ENCODE peak calls at places on chromosomes 1 and 21, in four cellular contexts. K is progenitor cell of endocrine pancreas, T is mesenteric fat pad, X is AG04450. D is an unnamed sample.
A peak's percentile ranks its signal among the peaks of the same experiment; 100 is the strongest.

GRCh38 chr1:52306227-52307006 is 59.6 kb downstream of the CC2D1B start:
- DNase-seq in T (no peak), X (no peak), K (no peak), D (no peak)

GRCh38 chr1:201982082-201982922 is at the start of gene RNPEP:
- DNase-seq in X (no peak), T (peak; percentile 93), K (peak; percentile 75), D (peak; percentile 75)

GRCh38 chr1:6373961-6374720 is 19.4 kb downstream of the ACOT7 start:
- DNase-seq in T (no peak), X (no peak), K (no peak), D (no peak)

GRCh38 chr1:52904590-52905375 is 16.8 kb downstream of the ECHDC2 start:
- DNase-seq in X (no peak), K (no peak), T (no peak), D (peak; percentile 33)

GRCh38 chr1:21758614-21759013 is 24.3 kb downstream of the USP48 start:
- DNase-seq in K (no peak), T (no peak), X (no peak), D (no peak)

GRCh38 chr1:44553771-44554170 is 120.5 kb downstream of the TMEM53 start:
- DNase-seq in X (no peak), T (no peak), K (no peak), D (no peak)

GRCh38 chr1:41629136-41629535 is 144.7 kb upstream of the EDN2 start:
- DNase-seq in K (no peak), X (no peak), T (no peak), D (no peak)

GRCh38 chr1:210715072-210715471 is 386.4 kb downstream of the HHAT start:
- DNase-seq in K (no peak), X (no peak), T (no peak), D (no peak)

GRCh38 chr21:27578741-27579265 is 611.9 kb upstream of the ADAMTS5 start:
- DNase-seq in T (no peak), K (no peak), X (no peak), D (no peak)

GRCh38 chr1:66613187-66613586 is 79.2 kb downstream of the SGIP1 start:
- DNase-seq in T (no peak), K (no peak), X (no peak), D (no peak)